ENCODE peak calls at places on chromosomes 13 and 19, in eight cellular contexts. One of them, this sample, is unnamed.

GRCh38 chr13:105144936-105145335 is 1390.5 kb downstream of the EFNB2 start:
- DNase-seq in amniotic stem cell: no peak
- DNase-seq in AG08395: no peak
- DNase-seq in substantia nigra: no peak
- DNase-seq in HS-5: no peak
- DNase-seq in psoas muscle: no peak
- DNase-seq in NCI-H774: no peak
- DNase-seq in globus pallidus: peak
- DNase-seq in this sample: no peak

GRCh38 chr13:90890435-90890834 is 457.1 kb upstream of the MIR17HG start:
- DNase-seq in amniotic stem cell: no peak
- DNase-seq in AG08395: no peak
- DNase-seq in substantia nigra: no peak
- DNase-seq in HS-5: no peak
- DNase-seq in psoas muscle: no peak
- DNase-seq in NCI-H774: no peak
- DNase-seq in globus pallidus: no peak
- DNase-seq in this sample: no peak

GRCh38 chr13:99028890-99029289 is 51.0 kb upstream of the DOCK9 start:
- DNase-seq in amniotic stem cell: no peak
- DNase-seq in AG08395: no peak
- DNase-seq in substantia nigra: no peak
- DNase-seq in HS-5: no peak
- DNase-seq in psoas muscle: no peak
- DNase-seq in NCI-H774: no peak
- DNase-seq in globus pallidus: no peak
- DNase-seq in this sample: no peak

GRCh38 chr13:27922974-27923612 is 3.3 kb downstream of the PDX1 start:
- DNase-seq in amniotic stem cell: no peak
- DNase-seq in AG08395: no peak
- DNase-seq in substantia nigra: no peak
- DNase-seq in HS-5: no peak
- DNase-seq in psoas muscle: no peak
- DNase-seq in NCI-H774: no peak
- DNase-seq in globus pallidus: no peak
- DNase-seq in this sample: no peak

GRCh38 chr13:72535076-72535475 is 192.4 kb downstream of the MZT1 start:
- DNase-seq in amniotic stem cell: no peak
- DNase-seq in AG08395: no peak
- DNase-seq in substantia nigra: no peak
- DNase-seq in HS-5: no peak
- DNase-seq in psoas muscle: no peak
- DNase-seq in NCI-H774: no peak
- DNase-seq in globus pallidus: no peak
- DNase-seq in this sample: no peak

GRCh38 chr19:49590971-49591730 is at the start of gene PRR12:
- DNase-seq in amniotic stem cell: no peak
- DNase-seq in AG08395: peak
- DNase-seq in substantia nigra: peak
- DNase-seq in HS-5: no peak
- DNase-seq in psoas muscle: peak
- DNase-seq in NCI-H774: peak
- DNase-seq in globus pallidus: peak
- DNase-seq in this sample: peak

GRCh38 chr13:95027638-95028037 is 273.6 kb downstream of the ABCC4 start:
- DNase-seq in amniotic stem cell: no peak
- DNase-seq in AG08395: no peak
- DNase-seq in substantia nigra: no peak
- DNase-seq in HS-5: no peak
- DNase-seq in psoas muscle: no peak
- DNase-seq in NCI-H774: no peak
- DNase-seq in globus pallidus: no peak
- DNase-seq in this sample: no peak

GRCh38 chr19:10013834-10014618 is 743 bp downstream of the RDH8 start:
- DNase-seq in amniotic stem cell: no peak
- DNase-seq in AG08395: no peak
- DNase-seq in substantia nigra: no peak
- DNase-seq in HS-5: no peak
- DNase-seq in psoas muscle: no peak
- DNase-seq in NCI-H774: no peak
- DNase-seq in globus pallidus: no peak
- DNase-seq in this sample: peak

GRCh38 chr13:49935171-49936084 is 712 bp downstream of the SPRYD7 start:
- DNase-seq in amniotic stem cell: no peak
- DNase-seq in AG08395: peak
- DNase-seq in substantia nigra: peak
- DNase-seq in HS-5: peak
- DNase-seq in psoas muscle: no peak
- DNase-seq in NCI-H774: no peak
- DNase-seq in globus pallidus: no peak
- DNase-seq in this sample: peak

GRCh38 chr13:32736648-32737047 is 150.4 kb downstream of the PDS5B start:
- DNase-seq in amniotic stem cell: no peak
- DNase-seq in AG08395: no peak
- DNase-seq in substantia nigra: no peak
- DNase-seq in HS-5: no peak
- DNase-seq in psoas muscle: no peak
- DNase-seq in NCI-H774: no peak
- DNase-seq in globus pallidus: no peak
- DNase-seq in this sample: no peak

GRCh38 chr19:10143700-10144099 is 24.0 kb upstream of the EIF3G start:
- DNase-seq in amniotic stem cell: no peak
- DNase-seq in AG08395: no peak
- DNase-seq in substantia nigra: no peak
- DNase-seq in HS-5: no peak
- DNase-seq in psoas muscle: no peak
- DNase-seq in NCI-H774: no peak
- DNase-seq in globus pallidus: no peak
- DNase-seq in this sample: no peak

GRCh38 chr13:111395511-111396393 is 75.3 kb downstream of the TEX29 start:
- DNase-seq in amniotic stem cell: no peak
- DNase-seq in AG08395: no peak
- DNase-seq in substantia nigra: no peak
- DNase-seq in HS-5: no peak
- DNase-seq in psoas muscle: no peak
- DNase-seq in NCI-H774: no peak
- DNase-seq in globus pallidus: no peak
- DNase-seq in this sample: no peak

GRCh38 chr13:110119943-110120905 is 186.7 kb downstream of the COL4A1 start:
- DNase-seq in amniotic stem cell: no peak
- DNase-seq in AG08395: no peak
- DNase-seq in substantia nigra: no peak
- DNase-seq in HS-5: no peak
- DNase-seq in psoas muscle: no peak
- DNase-seq in NCI-H774: no peak
- DNase-seq in globus pallidus: no peak
- DNase-seq in this sample: no peak

GRCh38 chr19:862529-863304 is 3.3 kb downstream of the CFD start:
- DNase-seq in amniotic stem cell: no peak
- DNase-seq in AG08395: peak
- DNase-seq in substantia nigra: no peak
- DNase-seq in HS-5: no peak
- DNase-seq in psoas muscle: peak
- DNase-seq in NCI-H774: no peak
- DNase-seq in globus pallidus: no peak
- DNase-seq in this sample: peak

This sample was measured in osteoblast.